ENCODE peak calls at places on chromosome 20, in eight cellular contexts. X, Y, S, K, J, Z, V and Q are unnamed samples.
A peak's percentile ranks its signal among the peaks of the same experiment; 100 is the strongest.

GRCh38 chr20:63696628-63697356 is at the start of gene TNFRSF6B:
- DNase-seq in X (no peak), Y (no peak), S (peak; percentile 20), K (no peak), J (no peak), Z (peak; percentile 45), V (no peak), Q (peak; percentile 32)

GRCh38 chr20:1840865-1841553 is 54.2 kb upstream of the SIRPA start:
- DNase-seq in X (no peak), Y (no peak), S (no peak), K (no peak), J (no peak), Z (no peak), V (no peak), Q (no peak)

GRCh38 chr20:45470939-45471338 is 1.4 kb downstream of the WFDC2 start:
- DNase-seq in X (peak; percentile 23), Y (no peak), S (no peak), K (no peak), J (no peak), Z (no peak), V (peak; percentile 33), Q (peak; percentile 34)

GRCh38 chr20:31517373-31517772 is 3.1 kb downstream of the HM13 start:
- DNase-seq in X (no peak), Y (peak; percentile 60), S (peak; percentile 73), K (peak; percentile 54), J (peak; percentile 41), Z (peak; percentile 69), V (peak; percentile 49), Q (peak; percentile 51)

GRCh38 chr20:50543326-50543725 is 33.1 kb downstream of the PTPN1 start:
- DNase-seq in X (no peak), Y (no peak), S (no peak), K (no peak), J (no peak), Z (no peak), V (no peak), Q (no peak)

GRCh38 chr20:25863536-25864325 is 167.1 kb upstream of the ZNF337 start:
- DNase-seq in X (no peak), Y (peak; percentile 2), S (peak; percentile 34), K (no peak), J (no peak), Z (peak; percentile 15), V (peak; percentile 45), Q (peak; percentile 55)

GRCh38 chr20:38873050-38873581 is 53.1 kb upstream of the FAM83D start:
- DNase-seq in X (peak; percentile 91), Y (no peak), S (no peak), K (no peak), J (no peak), Z (no peak), V (no peak), Q (no peak)

GRCh38 chr20:45426621-45427020 is 10.7 kb downstream of the PIGT start:
- DNase-seq in X (no peak), Y (no peak), S (no peak), K (no peak), J (no peak), Z (no peak), V (no peak), Q (no peak)

GRCh38 chr20:46243707-46244628 is 64.3 kb downstream of the CDH22 start:
- DNase-seq in X (no peak), Y (no peak), S (no peak), K (peak; percentile 65), J (no peak), Z (no peak), V (no peak), Q (no peak)

GRCh38 chr20:40913224-40913821 is 115.3 kb upstream of the TOP1 start:
- DNase-seq in X (no peak), Y (no peak), S (no peak), K (no peak), J (no peak), Z (no peak), V (no peak), Q (peak; percentile 2)

GRCh38 chr20:47610945-47611250 is 109.2 kb downstream of the NCOA3 start:
- DNase-seq in X (no peak), Y (no peak), S (no peak), K (no peak), J (no peak), Z (no peak), V (no peak), Q (no peak)

GRCh38 chr20:3082306-3082951 is 2.1 kb downstream of the AVP start:
- DNase-seq in X (no peak), Y (no peak), S (no peak), K (no peak), J (no peak), Z (no peak), V (peak; percentile 56), Q (no peak)

GRCh38 chr20:49766979-49767419 is 45.6 kb upstream of the SLC9A8 start:
- DNase-seq in X (no peak), Y (no peak), S (no peak), K (no peak), J (no peak), Z (no peak), V (no peak), Q (no peak)

GRCh38 chr20:11387189-11387754 is 530.4 kb upstream of the BTBD3 start:
- DNase-seq in X (no peak), Y (peak; percentile 74), S (peak; percentile 87), K (peak; percentile 97), J (peak; percentile 3), Z (no peak), V (no peak), Q (peak; percentile 73)

GRCh38 chr20:13099676-13100075 is 90.9 kb downstream of the SPTLC3 start:
- DNase-seq in X (no peak), Y (no peak), S (peak; percentile 57), K (peak; percentile 87), J (no peak), Z (no peak), V (no peak), Q (peak; percentile 29)

GRCh38 chr20:13101701-13102100 is 92.9 kb downstream of the SPTLC3 start:
- DNase-seq in X (no peak), Y (peak; percentile 47), S (no peak), K (no peak), J (no peak), Z (no peak), V (no peak), Q (no peak)

GRCh38 chr20:13101276-13101675 is 92.5 kb downstream of the SPTLC3 start:
- DNase-seq in X (no peak), Y (no peak), S (no peak), K (no peak), J (no peak), Z (no peak), V (no peak), Q (no peak)

GRCh38 chr20:13102237-13102636 is 93.5 kb downstream of the SPTLC3 start:
- DNase-seq in X (no peak), Y (no peak), S (peak; percentile 43), K (no peak), J (no peak), Z (no peak), V (no peak), Q (no peak)

DNA sequence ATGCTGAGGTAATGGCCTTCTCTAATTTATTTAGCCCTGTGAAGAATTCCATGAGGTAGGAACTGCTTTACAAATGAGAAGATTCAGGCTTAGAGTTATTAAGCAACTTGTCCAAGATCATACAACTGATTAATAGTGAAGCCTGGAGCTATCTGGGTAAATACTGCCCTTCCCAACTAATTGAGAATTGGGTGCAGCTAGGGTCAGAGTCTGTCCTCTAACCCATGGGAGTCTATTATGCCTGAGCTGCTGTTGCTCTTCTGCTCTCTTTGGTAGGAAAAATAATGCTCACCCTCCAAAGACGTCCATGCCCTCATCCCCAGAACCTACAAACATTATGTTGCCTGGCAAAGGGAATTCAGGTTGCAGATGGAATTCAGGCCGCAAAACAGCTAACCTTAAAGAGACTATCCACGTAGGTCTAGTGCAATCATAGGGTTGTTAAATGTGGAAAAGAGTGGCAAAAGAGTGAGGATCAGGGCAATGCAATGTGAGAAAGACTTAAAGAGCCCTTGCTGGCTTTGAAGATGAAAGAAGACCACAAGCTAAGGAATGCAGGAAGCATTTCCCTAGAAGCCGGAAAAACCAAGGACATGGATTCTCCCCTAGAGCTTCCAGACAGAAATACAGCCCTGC is 90.1 kb downstream of the SPTLC3 start:
- DNase-seq in X (no peak), Y (no peak), S (no peak), K (no peak), J (no peak), Z (no peak), V (no peak), Q (no peak)
- H3K4me2 ChIP-seq in X (no peak overlapping the region), Y (no peak overlapping the region), S (no peak overlapping the region), K (peak overlapping the region; percentile 22), J (no peak overlapping the region), Z (no peak overlapping the region), V (no peak overlapping the region), Q (no peak overlapping the region)

GRCh38 chr20:42595625-42596024 is 594.1 kb downstream of the PTPRT start:
- DNase-seq in X (no peak), Y (no peak), S (no peak), K (no peak), J (no peak), Z (no peak), V (no peak), Q (no peak)
- H3K4me3 ChIP-seq in X (no peak overlapping the region), Y (no peak overlapping the region), S (no peak overlapping the region), K (no peak overlapping the region), J (no peak overlapping the region), Z (no peak overlapping the region), V (no peak overlapping the region), Q (no peak overlapping the region)

DNA sequence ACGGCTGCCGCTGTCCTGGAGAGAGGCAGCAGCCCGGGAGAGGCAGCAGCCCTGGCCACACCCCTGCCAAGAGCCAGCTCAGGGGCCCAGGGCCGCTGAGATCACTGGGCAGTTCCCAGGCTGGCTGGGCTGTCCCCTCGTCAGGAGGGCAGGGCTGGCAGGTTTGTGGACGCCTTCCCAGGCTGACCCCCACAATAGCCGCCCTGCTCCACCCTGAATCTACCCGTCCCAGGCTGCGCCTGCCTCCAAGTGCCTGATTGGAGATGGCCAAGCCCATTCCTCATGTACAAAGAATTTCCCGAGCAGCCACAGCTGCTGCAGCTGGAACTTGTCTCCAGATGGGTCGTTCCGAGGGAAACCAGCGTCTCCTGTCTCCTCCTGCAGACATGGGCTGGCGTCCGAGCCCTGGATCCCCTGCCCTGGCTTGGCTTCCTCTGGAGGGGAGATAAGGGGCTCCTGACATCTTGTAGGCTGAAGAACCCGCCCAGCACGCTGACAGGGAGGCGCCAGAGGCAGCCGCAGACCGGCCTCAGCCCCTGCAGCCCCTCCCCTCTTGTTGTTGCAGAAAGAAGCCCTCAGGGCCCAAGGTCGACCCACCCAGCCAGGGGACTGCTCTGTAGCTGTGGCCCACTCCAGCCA is 9.4 kb upstream of the GATA5 start:
- DNase-seq in X (no peak), Y (peak; percentile 40), S (peak; percentile 22), K (no peak), J (no peak), Z (no peak), V (peak; percentile 46), Q (peak; percentile 70)
- TF ChIP-seq EZH2 in X (no peak), Y (peak; percentile 37), S (no peak), K (no peak), J (no peak), Z (no peak), V (no peak), Q (no peak)

DNA sequence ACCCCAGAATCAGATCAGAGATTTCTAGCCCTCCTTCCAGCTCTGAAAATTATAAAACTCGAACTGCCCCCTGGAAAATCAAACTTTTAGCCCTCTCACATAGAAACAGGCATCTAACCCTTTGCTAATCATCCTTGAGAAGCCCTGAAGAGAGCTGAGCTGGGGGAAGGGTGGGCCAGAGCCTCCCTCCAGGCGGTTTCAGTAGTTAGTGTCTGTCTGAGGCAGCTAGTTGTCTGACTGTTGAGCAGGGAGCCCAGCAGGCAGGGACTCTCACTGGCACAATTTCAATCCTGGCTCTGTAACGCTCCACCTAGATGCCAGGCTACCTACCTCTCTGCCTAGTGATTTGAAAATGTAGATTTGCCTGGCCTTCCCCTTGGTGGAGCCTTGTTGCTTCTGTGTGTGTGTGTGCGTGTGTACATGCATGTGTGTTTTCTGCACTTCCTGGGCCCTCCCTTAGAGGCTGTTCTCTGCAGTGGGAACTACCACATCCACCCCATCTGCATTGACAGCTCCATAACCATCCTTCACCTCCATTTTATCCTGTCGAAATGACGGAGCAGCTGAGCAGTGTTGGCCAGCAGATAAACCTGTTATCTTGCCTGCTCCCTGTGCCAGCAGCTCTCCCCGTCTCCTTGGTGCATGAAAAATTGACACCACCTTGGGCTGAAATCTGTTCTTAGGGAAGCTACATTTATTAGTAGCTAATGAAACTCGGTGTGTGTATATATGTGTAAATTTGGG is 69.6 kb upstream of the VSTM2L start:
- DNase-seq in X (no peak), Y (no peak), S (no peak), K (no peak), J (no peak), Z (no peak), V (peak; percentile 31), Q (no peak)
- H3K4me2 ChIP-seq in X (no peak overlapping the region), Y (no peak overlapping the region), S (no peak overlapping the region), K (no peak overlapping the region), J (no peak overlapping the region), Z (no peak overlapping the region), V (peak overlapping the region; percentile 15), Q (no peak overlapping the region)